ENCODE peak calls at places on chromosomes 6 and 20, in ten cellular contexts. R, E, F, X, W, Z, L, N, V and O are unnamed samples.

GRCh38 chr6:108942556-108943492 is 94.6 kb downstream of the ARMC2 start:
- DNase-seq in R (no peak), E (peak), F (no peak), X (no peak), W (peak), Z (no peak), L (no peak), N (no peak), V (peak), O (no peak)

GRCh38 chr20:17614812-17615644 is 45.2 kb downstream of the DSTN start:
- DNase-seq in R (peak), E (no peak), F (no peak), X (no peak), W (no peak), Z (no peak), L (no peak), N (peak), V (no peak), O (no peak)

GRCh38 chr6:139568956-139569538 is 194.6 kb upstream of the CITED2 start:
- DNase-seq in R (no peak), E (no peak), F (peak), X (peak), W (no peak), Z (peak), L (no peak), N (no peak), V (no peak), O (peak)

GRCh38 chr6:168301648-168302398 is 17.8 kb downstream of the DACT2 start:
- DNase-seq in R (no peak), E (no peak), F (no peak), X (no peak), W (no peak), Z (no peak), L (peak), N (no peak), V (no peak), O (no peak)

GRCh38 chr20:31760457-31761240 is 21.6 kb downstream of the TPX2 start:
- DNase-seq in R (no peak), E (no peak), F (no peak), X (peak), W (no peak), Z (peak), L (no peak), N (no peak), V (no peak), O (no peak)

GRCh38 chr20:10648651-10649050 is 25.1 kb downstream of the JAG1 start:
- DNase-seq in R (peak), E (no peak), F (peak), X (peak), W (no peak), Z (no peak), L (no peak), N (no peak), V (no peak), O (no peak)

GRCh38 chr20:33005908-33006775 is 1.4 kb upstream of the BPIFB2 start:
- DNase-seq in R (no peak), E (no peak), F (no peak), X (no peak), W (no peak), Z (no peak), L (no peak), N (no peak), V (no peak), O (no peak)

GRCh38 chr6:131362070-131362469 is 211.0 kb upstream of the ARG1 start:
- DNase-seq in R (no peak), E (no peak), F (peak), X (no peak), W (no peak), Z (no peak), L (no peak), N (no peak), V (no peak), O (peak)

GRCh38 chr20:46022411-46023147 is 6.4 kb upstream of the SLC12A5 start:
- DNase-seq in R (no peak), E (peak), F (peak), X (peak), W (peak), Z (no peak), L (no peak), N (peak), V (peak), O (no peak)